ENCODE peak calls at places on chromosomes 7 and 10, in seven cellular contexts. K is IMR-90, M is H9, Q is trophoblast cell, Y is H1, S is mesendoderm, G is mesenchymal stem cell. U is an unnamed sample.
A peak's percentile ranks its signal among the peaks of the same experiment; 100 is the strongest.

GRCh38 chr7:917255-918117 is 37.0 kb downstream of the ADAP1 start:
- DNase-seq in K (no peak), M (no peak), Q (no peak), Y (no peak), S (no peak), G (no peak), U (no peak)

GRCh38 chr7:87435546-87435945 is 39.9 kb downstream of the ABCB4 start:
- DNase-seq in K (peak; percentile 13), M (no peak), Q (no peak), Y (no peak), S (no peak), G (no peak), U (no peak)

GRCh38 chr7:128405345-128406146 is 4.2 kb downstream of the IMPDH1 start:
- DNase-seq in K (peak; percentile 8), M (peak; percentile 51), Q (peak; percentile 54), Y (no peak), S (peak; percentile 49), G (no peak), U (peak; percentile 57)

GRCh38 chr10:112966191-112966855 is 16.3 kb downstream of the TCF7L2 start:
- DNase-seq in K (no peak), M (no peak), Q (no peak), Y (no peak), S (no peak), G (no peak), U (no peak)

GRCh38 chr10:6232846-6233724 is 30.4 kb downstream of the PFKFB3 start:
- DNase-seq in K (no peak), M (no peak), Q (peak; percentile 36), Y (no peak), S (no peak), G (no peak), U (no peak)

GRCh38 chr7:154698726-154699291 is 304.1 kb downstream of the PAXIP1 start:
- DNase-seq in K (no peak), M (peak; percentile 81), Q (peak; percentile 33), Y (peak; percentile 31), S (peak; percentile 88), G (no peak), U (peak; percentile 3)

GRCh38 chr7:67100956-67101361 is 104.3 kb downstream of the TYW1 start:
- DNase-seq in K (no peak), M (peak; percentile 39), Q (no peak), Y (no peak), S (peak; percentile 39), G (no peak), U (no peak)

GRCh38 chr10:110746254-110746826 is 102.2 kb downstream of the RBM20 start:
- DNase-seq in K (peak; percentile 71), M (peak; percentile 73), Q (peak; percentile 83), Y (no peak), S (peak; percentile 77), G (peak; percentile 72), U (peak; percentile 59)

GRCh38 chr7:55469271-55469681 is 103.0 kb downstream of the VOPP1 start:
- DNase-seq in K (no peak), M (no peak), Q (no peak), Y (no peak), S (no peak), G (no peak), U (no peak)

GRCh38 chr10:35043796-35044344 is 46.3 kb downstream of the CUL2 start:
- DNase-seq in K (peak; percentile 70), M (no peak), Q (no peak), Y (no peak), S (no peak), G (peak; percentile 35), U (no peak)

DNA sequence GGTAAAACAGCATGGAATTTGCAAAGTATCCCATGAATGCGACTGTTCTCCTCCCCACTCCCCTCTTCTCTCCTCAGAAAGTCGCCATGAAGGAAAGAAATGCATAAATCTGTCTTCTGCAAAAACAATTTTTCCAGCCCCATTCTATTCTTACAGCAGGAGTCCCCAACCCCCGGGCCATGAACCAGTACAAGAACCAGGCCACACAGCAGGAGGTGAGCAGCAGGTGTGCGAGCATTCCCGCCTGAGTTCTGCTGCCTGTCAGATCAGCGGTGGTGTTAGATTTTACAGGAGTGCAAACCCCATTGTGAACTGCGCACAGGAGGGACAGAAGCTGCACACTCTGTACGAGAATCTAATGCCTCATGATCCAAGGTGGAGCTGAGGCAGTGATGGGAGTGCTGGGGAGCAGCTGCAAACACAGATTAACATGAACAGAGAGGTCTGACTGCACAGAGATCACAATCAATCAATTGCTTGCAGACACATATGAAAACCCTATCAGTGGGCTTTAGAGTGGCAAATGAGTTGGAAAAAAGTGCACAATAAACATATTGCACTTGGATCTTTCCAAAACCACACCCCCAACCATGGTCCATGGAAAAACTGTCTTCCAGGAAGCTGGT is 205.1 kb downstream of the PTPRN2 start:
- DNase-seq in K (no peak), M (no peak), Q (no peak), Y (no peak), S (no peak), G (no peak), U (no peak)
- H2AK5ac ChIP-seq in K (no peak overlapping the region), M (no peak overlapping the region), Q (no peak overlapping the region), Y (no peak overlapping the region), S (no peak overlapping the region), G (no peak overlapping the region), U (no peak overlapping the region)

GRCh38 chr7:10703981-10704380 is 269.7 kb upstream of the PHF14 start:
- DNase-seq in K (no peak), M (no peak), Q (peak; percentile 53), Y (no peak), S (no peak), G (no peak), U (no peak)
- H3K18ac ChIP-seq in K (no peak overlapping the region), M (no peak overlapping the region), Q (no peak overlapping the region), Y (no peak overlapping the region), S (no peak overlapping the region), G (no peak overlapping the region), U (no peak overlapping the region)

DNA sequence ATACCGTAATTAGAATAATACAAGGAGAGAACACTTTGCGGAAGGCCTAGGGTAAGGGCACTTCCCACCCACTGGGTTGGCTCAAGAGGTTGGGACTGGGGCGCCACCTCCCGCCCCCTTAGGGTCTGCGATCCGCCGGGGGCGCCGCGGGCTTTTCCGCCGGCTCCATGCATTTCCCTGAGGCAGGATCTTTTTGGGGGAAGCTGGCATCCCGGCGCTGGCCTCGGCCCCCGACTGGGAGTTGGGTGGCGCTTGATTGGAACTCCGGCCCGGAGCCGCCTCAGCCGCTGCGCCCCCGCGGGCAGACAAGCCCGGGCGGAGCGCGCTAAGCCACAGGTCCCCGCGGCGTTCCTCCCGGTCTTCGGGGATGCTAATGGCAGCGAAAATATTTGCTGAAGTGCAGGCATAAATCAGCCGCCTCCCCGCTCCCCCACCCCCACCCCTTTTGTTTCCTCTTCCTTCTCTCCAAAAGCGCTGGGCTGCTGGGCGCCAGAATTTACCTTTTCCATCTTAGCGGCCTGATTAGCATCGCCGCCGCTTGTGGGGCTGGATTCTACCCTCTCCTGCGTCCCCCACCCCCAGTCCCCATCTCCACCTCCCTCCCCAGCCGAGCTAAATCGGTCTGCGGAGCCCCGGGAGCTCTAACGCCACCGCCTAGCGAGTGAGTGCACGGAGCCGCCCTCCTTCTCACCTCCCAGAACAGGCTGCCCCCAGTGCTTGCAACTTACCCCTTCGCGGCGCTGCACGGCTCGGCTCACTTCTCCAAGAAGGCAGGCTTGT is 5.1 kb downstream of the UNC5B start:
- DNase-seq in K (no peak), M (peak; percentile 65), Q (no peak), Y (no peak), S (peak; percentile 90), G (peak; percentile 58), U (no peak)
- H3K27ac ChIP-seq in K (peak overlapping the region; percentile 30), M (no peak overlapping the region), Q (peak overlapping the region; percentile 89), Y (peak overlapping the region; percentile 45), S (peak overlapping the region; percentile 80), G (no peak overlapping the region), U (no peak overlapping the region)

DNA sequence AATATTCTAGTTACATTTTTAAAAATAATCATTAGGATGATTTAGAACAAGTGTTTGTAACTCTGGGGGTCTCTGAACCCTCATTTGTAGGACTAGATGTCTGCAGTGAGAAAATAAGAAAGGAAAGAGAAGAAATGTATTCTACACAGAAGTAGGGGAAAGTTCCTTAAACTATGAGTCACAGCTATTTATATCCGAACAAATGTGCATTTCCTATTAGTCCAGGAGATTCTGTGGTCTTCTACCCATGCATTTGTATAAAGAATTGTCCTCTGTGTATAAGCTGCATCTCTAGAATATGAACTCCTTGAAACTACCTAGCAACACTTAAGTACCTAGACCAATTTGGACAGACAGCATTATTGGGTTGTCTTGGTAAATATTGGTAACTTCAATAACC is 15.9 kb upstream of the CD36 start:
- DNase-seq in K (peak; percentile 85), M (no peak), Q (no peak), Y (no peak), S (no peak), G (peak; percentile 82), U (no peak)
- H2AK5ac ChIP-seq in K (no peak overlapping the region), M (no peak overlapping the region), Q (no peak overlapping the region), Y (no peak overlapping the region), S (no peak overlapping the region), G (no peak overlapping the region), U (no peak overlapping the region)

GRCh38 chr7:106304575-106304974 is 19.8 kb upstream of the NAMPT start:
- DNase-seq in K (no peak), M (no peak), Q (no peak), Y (no peak), S (no peak), G (no peak), U (no peak)
- H3K18ac ChIP-seq in K (no peak overlapping the region), M (no peak overlapping the region), Q (no peak overlapping the region), Y (no peak overlapping the region), S (no peak overlapping the region), G (no peak overlapping the region), U (no peak overlapping the region)

U was measured in neuronal stem cell.